ENCODE peak calls at places on chromosomes 11 and 22, in four cellular contexts. U is IMR-90, M is neural progenitor cell, D is upper lobe of right lung. V is an unnamed sample. For H3K4me1, the result is how much of the 10 kb centered on the place peaks cover.

GRCh38 chr11:2780850-2781412 is 81.1 kb upstream of the KCNQ1OT1 start:
- DNase-seq in U (no peak), M (no peak), D (peak), V (peak)

GRCh38 chr11:111938687-111939160 is 1.6 kb downstream of the DIXDC1 start:
- DNase-seq in U (peak), M (peak), D (no peak), V (peak)

GRCh38 chr11:71548716-71549151 is 514 bp downstream of the KRTAP5-9 start:
- DNase-seq in U (no peak), M (peak), D (no peak), V (no peak)

GRCh38 chr22:46192210-46192993 is 42.1 kb downstream of the PPARA start:
- DNase-seq in U (no peak), M (no peak), D (no peak), V (no peak)

GRCh38 chr11:27977031-27977430 is 130.9 kb downstream of the KIF18A start:
- DNase-seq in U (peak), M (no peak), D (no peak), V (no peak)

GRCh38 chr22:35612903-35613302 is 4.2 kb downstream of the MB start:
- DNase-seq in U (no peak), M (no peak), D (no peak), V (no peak)

GRCh38 chr11:8340299-8340698 is 76.6 kb upstream of the LMO1 start:
- DNase-seq in U (no peak), M (no peak), D (no peak), V (no peak)

GRCh38 chr11:85540635-85541034 is 86.5 kb downstream of the DLG2 start:
- DNase-seq in U (no peak), M (peak), D (no peak), V (peak)

GRCh38 chr11:60851327-60852059 is 4.3 kb downstream of the PTGDR2 start:
- DNase-seq in U (no peak), M (no peak), D (no peak), V (no peak)

GRCh38 chr11:111797145-111797581 is 31.0 kb upstream of the PPP2R1B start:
- DNase-seq in U (peak), M (no peak), D (no peak), V (no peak)

GRCh38 chr11:438101-438844 is 3.5 kb downstream of the ANO9 start:
- DNase-seq in U (no peak), M (no peak), D (no peak), V (no peak)

GRCh38 chr11:105933666-105934065 is 88.4 kb downstream of the MSANTD4 start:
- DNase-seq in U (no peak), M (no peak), D (no peak), V (no peak)

GRCh38 chr11:10751581-10751940 is 515 bp downstream of the CTR9 start:
- DNase-seq in U (no peak), M (no peak), D (no peak), V (no peak)

GRCh38 chr11:122748968-122749687 is 89.2 kb upstream of the CRTAM start:
- DNase-seq in U (peak), M (no peak), D (peak), V (no peak)

GRCh38 chr11:34351051-34351450 is 6.8 kb downstream of the ABTB2 start:
- DNase-seq in U (no peak), M (no peak), D (no peak), V (no peak)

GRCh38 chr22:19638282-19639015 is 75.9 kb upstream of the SEPTIN5 start:
- DNase-seq in U (no peak), M (no peak), D (no peak), V (peak)

GRCh38 chr11:70582886-70583641 is 184.7 kb downstream of the CTTN start:
- DNase-seq in U (no peak), M (no peak), D (peak), V (no peak)

GRCh38 chr22:18992543-18993198 is 56.6 kb upstream of the PRODH start:
- DNase-seq in U (no peak), M (no peak), D (no peak), V (no peak)

GRCh38 chr11:132632641-132633124 is 899.6 kb downstream of the OPCML start:
- DNase-seq in U (peak), M (no peak), D (no peak), V (no peak)

GRCh38 chr11:120486138-120486537 is 25.4 kb upstream of the GRIK4 start:
- DNase-seq in U (no peak), M (no peak), D (no peak), V (no peak)

GRCh38 chr11:326842-327580 is 6.4 kb upstream of the IFITM3 start:
- DNase-seq in U (peak), M (no peak), D (peak), V (no peak)

GRCh38 chr22:37657590-37658132 is 862 bp upstream of the PDXP start:
- DNase-seq in U (peak), M (peak), D (no peak), V (no peak)

GRCh38 chr22:36369922-36370781 is 17.6 kb downstream of the MYH9 start:
- DNase-seq in U (peak), M (peak), D (peak), V (peak)

GRCh38 chr11:123185326-123185725 is 9.7 kb downstream of the CLMP start:
- DNase-seq in U (no peak), M (peak), D (no peak), V (peak)

GRCh38 chr11:128555606-128556005 is 31.8 kb downstream of the ETS1 start:
- DNase-seq in U (no peak), M (peak), D (no peak), V (peak)

DNA sequence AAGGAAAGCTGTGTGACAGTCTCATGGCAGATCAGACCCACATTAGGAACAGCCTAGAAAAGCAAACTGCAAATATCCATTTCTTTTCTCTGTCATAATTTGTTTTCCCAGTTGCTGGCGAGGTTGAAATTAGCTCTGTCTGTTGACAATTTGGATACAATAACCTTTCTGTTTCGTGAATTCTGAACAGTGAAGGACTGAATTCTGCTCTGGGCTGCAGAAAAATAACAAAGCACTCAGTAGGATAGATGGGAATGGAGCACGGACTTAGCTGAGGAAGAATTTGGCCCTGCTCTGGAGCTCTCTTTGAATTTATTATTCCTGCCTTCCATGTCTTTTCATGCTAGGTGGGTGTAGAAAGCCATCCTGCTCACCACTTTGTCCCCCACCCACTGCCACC is 140.3 kb downstream of the RRAS2 start:
- DNase-seq in U (no peak), M (no peak), D (no peak), V (no peak)
- H3K4me1 ChIP-seq in U (under half), M (under half), D (under half), V (under half)

GRCh38 chr11:75305993-75306392 is 45.5 kb downstream of the ARRB1 start:
- DNase-seq in U (no peak), M (no peak), D (no peak), V (no peak)
- H3K4me3 ChIP-seq in U (no peak), M (no peak), D (peak), V (no peak)

DNA sequence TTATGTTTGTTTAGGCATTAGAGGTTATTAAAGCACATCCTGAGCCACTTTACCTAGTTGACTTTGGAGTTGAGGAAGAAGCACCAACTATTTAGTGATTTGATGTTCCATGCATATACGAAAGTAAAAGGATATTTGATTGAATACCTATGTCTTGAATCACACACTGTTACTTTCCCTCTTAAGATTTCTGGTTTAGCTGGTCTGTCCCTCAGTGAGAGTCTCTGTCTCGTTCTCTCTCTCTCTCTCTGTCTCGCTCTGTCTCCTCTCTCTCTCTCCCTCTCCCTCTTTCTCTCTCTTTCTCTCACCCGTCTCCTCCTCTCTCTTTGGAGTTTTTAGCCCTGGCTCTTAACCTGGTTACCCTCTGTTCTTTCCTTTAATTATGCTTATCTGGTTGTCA is 11.0 kb downstream of the CTNND1 start:
- DNase-seq in U (peak), M (no peak), D (no peak), V (no peak)
- H3K4me1 ChIP-seq in U (under half), M (under half), D (half or more), V (under half)

GRCh38 chr11:75428989-75429640 is 3.9 kb downstream of the KLHL35 start:
- DNase-seq in U (no peak), M (no peak), D (peak), V (no peak)
- H3K4me3 ChIP-seq in U (no peak), M (no peak), D (no peak), V (no peak)

DNA sequence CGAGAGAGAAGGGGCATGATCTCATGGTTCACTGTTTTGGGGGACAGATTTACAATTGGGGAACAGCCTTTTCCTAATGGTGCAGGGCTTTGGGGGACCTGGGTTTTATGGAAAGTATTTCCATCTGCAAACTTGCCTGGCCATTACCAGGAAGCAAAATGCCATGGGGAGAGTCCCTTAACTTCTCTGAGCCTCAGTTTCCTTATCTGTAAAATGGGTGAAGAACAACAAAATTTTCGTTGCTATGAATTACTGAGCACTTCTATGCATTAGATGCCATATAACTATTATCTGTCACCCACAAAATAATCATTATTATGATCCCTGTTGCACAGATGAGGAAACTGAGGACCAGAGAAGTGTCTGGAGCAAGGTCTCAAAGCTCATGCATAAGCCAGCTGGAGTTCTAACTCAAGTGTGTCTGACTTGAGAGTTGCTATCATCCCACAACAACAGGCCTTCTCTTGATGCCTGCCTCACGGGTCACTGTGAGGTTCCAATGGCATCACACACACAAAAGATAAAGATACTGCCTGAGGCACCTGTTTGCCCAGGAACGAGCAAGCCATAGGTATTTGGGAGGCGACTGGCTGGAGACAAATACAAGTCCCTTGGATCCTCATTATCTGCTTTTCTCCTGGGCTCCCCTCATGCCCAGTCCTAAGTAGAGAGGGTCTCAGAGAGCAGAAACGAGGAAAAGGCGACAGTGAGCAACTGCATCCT is 15.8 kb downstream of the TPST2 start:
- DNase-seq in U (no peak), M (no peak), D (no peak), V (no peak)
- H3K4me1 ChIP-seq in U (under half), M (under half), D (under half), V (under half)

V was measured in endodermal cell.